ENCODE peak calls at places on chromosomes 4 and X, in five cellular contexts. One of them, this sample, is unnamed.

GRCh38 chr4:140704964-140705363 is 51.2 kb downstream of the TBC1D9 start:
- DNase-seq in hippocampal formation: no peak
- DNase-seq in glomerular endothelial cell: no peak
- DNase-seq in heart left ventricle: no peak
- DNase-seq in putamen: no peak
- DNase-seq in this sample: no peak

GRCh38 chrX:136200466-136200865 is 50.7 kb downstream of the MAP7D3 start:
- DNase-seq in hippocampal formation: no peak
- DNase-seq in glomerular endothelial cell: no peak
- DNase-seq in heart left ventricle: no peak
- DNase-seq in putamen: no peak
- DNase-seq in this sample: no peak

GRCh38 chr4:11182586-11183357 is 245.9 kb downstream of the HS3ST1 start:
- DNase-seq in hippocampal formation: no peak
- DNase-seq in glomerular endothelial cell: no peak
- DNase-seq in heart left ventricle: no peak
- DNase-seq in putamen: no peak
- DNase-seq in this sample: no peak

GRCh38 chr4:134627386-134627785 is 425.8 kb upstream of the PABPC4L start:
- DNase-seq in hippocampal formation: no peak
- DNase-seq in glomerular endothelial cell: no peak
- DNase-seq in heart left ventricle: no peak
- DNase-seq in putamen: no peak
- DNase-seq in this sample: no peak

GRCh38 chr4:96677499-96677898 is 837.6 kb downstream of the PDHA2 start:
- DNase-seq in hippocampal formation: no peak
- DNase-seq in glomerular endothelial cell: no peak
- DNase-seq in heart left ventricle: no peak
- DNase-seq in putamen: no peak
- DNase-seq in this sample: no peak

GRCh38 chrX:110284159-110284558 is 33.7 kb downstream of the AMMECR1 start:
- DNase-seq in hippocampal formation: no peak
- DNase-seq in glomerular endothelial cell: peak; percentile 47
- DNase-seq in heart left ventricle: no peak
- DNase-seq in putamen: no peak
- DNase-seq in this sample: no peak

GRCh38 chrX:47877327-47877726 is 40.6 kb downstream of the ZNF81 start:
- DNase-seq in hippocampal formation: no peak
- DNase-seq in glomerular endothelial cell: no peak
- DNase-seq in heart left ventricle: no peak
- DNase-seq in putamen: no peak
- DNase-seq in this sample: no peak

GRCh38 chrX:14030248-14030592 is 528 bp upstream of the GEMIN8 start:
- DNase-seq in hippocampal formation: no peak
- DNase-seq in glomerular endothelial cell: no peak
- DNase-seq in heart left ventricle: no peak
- DNase-seq in putamen: no peak
- DNase-seq in this sample: no peak

GRCh38 chrX:118626346-118626745 is 101.1 kb upstream of the IL13RA1 start:
- DNase-seq in hippocampal formation: no peak
- DNase-seq in glomerular endothelial cell: no peak
- DNase-seq in heart left ventricle: no peak
- DNase-seq in putamen: no peak
- DNase-seq in this sample: no peak

GRCh38 chrX:48083212-48083611 is 11.8 kb upstream of the ZNF630 start:
- DNase-seq in hippocampal formation: peak; percentile 3
- DNase-seq in glomerular endothelial cell: no peak
- DNase-seq in heart left ventricle: no peak
- DNase-seq in putamen: peak; percentile 13
- DNase-seq in this sample: peak; percentile 58

GRCh38 chr4:106312377-106312776 is 3.6 kb downstream of the TBCK start:
- DNase-seq in hippocampal formation: no peak
- DNase-seq in glomerular endothelial cell: no peak
- DNase-seq in heart left ventricle: no peak
- DNase-seq in putamen: no peak
- DNase-seq in this sample: no peak

GRCh38 chr4:12041828-12042227 is 613.1 kb upstream of the HS3ST1 start:
- DNase-seq in hippocampal formation: no peak
- DNase-seq in glomerular endothelial cell: no peak
- DNase-seq in heart left ventricle: no peak
- DNase-seq in putamen: no peak
- DNase-seq in this sample: no peak

GRCh38 chr4:95388911-95389310 is 159.9 kb downstream of the UNC5C start:
- DNase-seq in hippocampal formation: no peak
- DNase-seq in glomerular endothelial cell: no peak
- DNase-seq in heart left ventricle: no peak
- DNase-seq in putamen: no peak
- DNase-seq in this sample: no peak

GRCh38 chr4:158656439-158656838 is 15.2 kb downstream of the C4orf46 start:
- DNase-seq in hippocampal formation: no peak
- DNase-seq in glomerular endothelial cell: no peak
- DNase-seq in heart left ventricle: no peak
- DNase-seq in putamen: no peak
- DNase-seq in this sample: no peak

GRCh38 chr4:113637363-113637762 is 124.2 kb downstream of the CAMK2D start:
- DNase-seq in hippocampal formation: no peak
- DNase-seq in glomerular endothelial cell: no peak
- DNase-seq in heart left ventricle: no peak
- DNase-seq in putamen: no peak
- DNase-seq in this sample: no peak

This sample was measured in tibial artery.